ENCODE peak calls at places on chromosomes 1 and 21, in seven cellular contexts. One of them, this sample, is unnamed.

GRCh38 chr1:37476087-37476452 is 1.7 kb downstream of the ZC3H12A start:
- DNase-seq in NCI-H2081: no peak
- DNase-seq in H4: no peak
- DNase-seq in cardiac muscle cell: no peak
- DNase-seq in stimulated activated CD8-positive, alpha-beta memory T cell treated with anti-CD3 and anti-CD28 coated beads, Interleukin-7, amount 100 ng/mL, for 24 hours: no peak
- DNase-seq in ACHN: no peak
- DNase-seq in mesothelial cell of epicardium: no peak
- DNase-seq in this sample: no peak

GRCh38 chr1:200248541-200248940 is 161.3 kb downstream of the ZNF281 start:
- DNase-seq in H4: no peak
- DNase-seq in ACHN: no peak
- DNase-seq in cardiac muscle cell: no peak
- DNase-seq in NCI-H2081: no peak
- DNase-seq in mesothelial cell of epicardium: no peak
- DNase-seq in stimulated activated CD8-positive, alpha-beta memory T cell treated with anti-CD3 and anti-CD28 coated beads, Interleukin-7, amount 100 ng/mL, for 24 hours: no peak
- DNase-seq in this sample: no peak

GRCh38 chr1:182568647-182569284 is 20.3 kb downstream of the RNASEL start:
- DNase-seq in NCI-H2081: no peak
- DNase-seq in stimulated activated CD8-positive, alpha-beta memory T cell treated with anti-CD3 and anti-CD28 coated beads, Interleukin-7, amount 100 ng/mL, for 24 hours: no peak
- DNase-seq in ACHN: no peak
- DNase-seq in mesothelial cell of epicardium: no peak
- DNase-seq in cardiac muscle cell: no peak
- DNase-seq in H4: no peak
- DNase-seq in this sample: no peak

GRCh38 chr1:53086504-53087070 is 24.6 kb downstream of the PODN start:
- DNase-seq in stimulated activated CD8-positive, alpha-beta memory T cell treated with anti-CD3 and anti-CD28 coated beads, Interleukin-7, amount 100 ng/mL, for 24 hours: no peak
- DNase-seq in mesothelial cell of epicardium: no peak
- DNase-seq in ACHN: no peak
- DNase-seq in NCI-H2081: no peak
- DNase-seq in cardiac muscle cell: peak
- DNase-seq in H4: no peak
- DNase-seq in this sample: no peak

GRCh38 chr1:59936358-59936821 is 9.8 kb upstream of the CYP2J2 start:
- DNase-seq in ACHN: no peak
- DNase-seq in cardiac muscle cell: no peak
- DNase-seq in stimulated activated CD8-positive, alpha-beta memory T cell treated with anti-CD3 and anti-CD28 coated beads, Interleukin-7, amount 100 ng/mL, for 24 hours: no peak
- DNase-seq in mesothelial cell of epicardium: no peak
- DNase-seq in H4: no peak
- DNase-seq in NCI-H2081: no peak
- DNase-seq in this sample: no peak

GRCh38 chr1:79198841-79199240 is 192.3 kb upstream of the ADGRL4 start:
- DNase-seq in ACHN: no peak
- DNase-seq in mesothelial cell of epicardium: no peak
- DNase-seq in stimulated activated CD8-positive, alpha-beta memory T cell treated with anti-CD3 and anti-CD28 coated beads, Interleukin-7, amount 100 ng/mL, for 24 hours: no peak
- DNase-seq in cardiac muscle cell: no peak
- DNase-seq in H4: peak
- DNase-seq in NCI-H2081: no peak
- DNase-seq in this sample: no peak

GRCh38 chr1:199472025-199472424 is 555.5 kb upstream of the NR5A2 start:
- DNase-seq in H4: no peak
- DNase-seq in mesothelial cell of epicardium: no peak
- DNase-seq in stimulated activated CD8-positive, alpha-beta memory T cell treated with anti-CD3 and anti-CD28 coated beads, Interleukin-7, amount 100 ng/mL, for 24 hours: no peak
- DNase-seq in NCI-H2081: no peak
- DNase-seq in cardiac muscle cell: no peak
- DNase-seq in ACHN: no peak
- DNase-seq in this sample: no peak

GRCh38 chr1:12189328-12189682 is 22.5 kb downstream of the TNFRSF1B start:
- DNase-seq in stimulated activated CD8-positive, alpha-beta memory T cell treated with anti-CD3 and anti-CD28 coated beads, Interleukin-7, amount 100 ng/mL, for 24 hours: no peak
- DNase-seq in ACHN: no peak
- DNase-seq in mesothelial cell of epicardium: no peak
- DNase-seq in NCI-H2081: no peak
- DNase-seq in H4: no peak
- DNase-seq in cardiac muscle cell: no peak
- DNase-seq in this sample: no peak

GRCh38 chr1:56062625-56063024 is 516.7 kb downstream of the PLPP3 start:
- DNase-seq in mesothelial cell of epicardium: no peak
- DNase-seq in ACHN: no peak
- DNase-seq in cardiac muscle cell: no peak
- DNase-seq in H4: no peak
- DNase-seq in NCI-H2081: no peak
- DNase-seq in stimulated activated CD8-positive, alpha-beta memory T cell treated with anti-CD3 and anti-CD28 coated beads, Interleukin-7, amount 100 ng/mL, for 24 hours: no peak
- DNase-seq in this sample: no peak

GRCh38 chr21:37220433-37220980 is 46.6 kb downstream of the VPS26C start:
- DNase-seq in cardiac muscle cell: peak
- DNase-seq in H4: no peak
- DNase-seq in NCI-H2081: no peak
- DNase-seq in stimulated activated CD8-positive, alpha-beta memory T cell treated with anti-CD3 and anti-CD28 coated beads, Interleukin-7, amount 100 ng/mL, for 24 hours: peak
- DNase-seq in mesothelial cell of epicardium: no peak
- DNase-seq in ACHN: peak
- DNase-seq in this sample: peak

GRCh38 chr1:180932373-180932772 is 19.7 kb downstream of the KIAA1614 start:
- DNase-seq in H4: no peak
- DNase-seq in NCI-H2081: no peak
- DNase-seq in stimulated activated CD8-positive, alpha-beta memory T cell treated with anti-CD3 and anti-CD28 coated beads, Interleukin-7, amount 100 ng/mL, for 24 hours: no peak
- DNase-seq in cardiac muscle cell: no peak
- DNase-seq in ACHN: no peak
- DNase-seq in mesothelial cell of epicardium: no peak
- DNase-seq in this sample: no peak

GRCh38 chr1:42144336-42145189 is 8.6 kb upstream of the GUCA2B start:
- DNase-seq in H4: no peak
- DNase-seq in mesothelial cell of epicardium: no peak
- DNase-seq in NCI-H2081: no peak
- DNase-seq in stimulated activated CD8-positive, alpha-beta memory T cell treated with anti-CD3 and anti-CD28 coated beads, Interleukin-7, amount 100 ng/mL, for 24 hours: no peak
- DNase-seq in ACHN: no peak
- DNase-seq in cardiac muscle cell: no peak
- DNase-seq in this sample: no peak

GRCh38 chr21:38326899-38327298 is 70.1 kb downstream of the KCNJ15 start:
- DNase-seq in mesothelial cell of epicardium: no peak
- DNase-seq in cardiac muscle cell: no peak
- DNase-seq in stimulated activated CD8-positive, alpha-beta memory T cell treated with anti-CD3 and anti-CD28 coated beads, Interleukin-7, amount 100 ng/mL, for 24 hours: no peak
- DNase-seq in NCI-H2081: no peak
- DNase-seq in H4: no peak
- DNase-seq in ACHN: no peak
- DNase-seq in this sample: no peak

GRCh38 chr21:28442624-28443023 is 550.1 kb downstream of the LTN1 start:
- DNase-seq in NCI-H2081: no peak
- DNase-seq in ACHN: no peak
- DNase-seq in stimulated activated CD8-positive, alpha-beta memory T cell treated with anti-CD3 and anti-CD28 coated beads, Interleukin-7, amount 100 ng/mL, for 24 hours: no peak
- DNase-seq in cardiac muscle cell: no peak
- DNase-seq in H4: no peak
- DNase-seq in mesothelial cell of epicardium: no peak
- DNase-seq in this sample: no peak

GRCh38 chr1:94528271-94528670 is 13.3 kb downstream of the F3 start:
- DNase-seq in ACHN: no peak
- DNase-seq in H4: no peak
- DNase-seq in stimulated activated CD8-positive, alpha-beta memory T cell treated with anti-CD3 and anti-CD28 coated beads, Interleukin-7, amount 100 ng/mL, for 24 hours: no peak
- DNase-seq in cardiac muscle cell: no peak
- DNase-seq in mesothelial cell of epicardium: no peak
- DNase-seq in NCI-H2081: no peak
- DNase-seq in this sample: no peak

GRCh38 chr1:94600556-94600955 is 59.0 kb upstream of the F3 start:
- DNase-seq in mesothelial cell of epicardium: no peak
- DNase-seq in NCI-H2081: no peak
- DNase-seq in cardiac muscle cell: no peak
- DNase-seq in stimulated activated CD8-positive, alpha-beta memory T cell treated with anti-CD3 and anti-CD28 coated beads, Interleukin-7, amount 100 ng/mL, for 24 hours: no peak
- DNase-seq in H4: no peak
- DNase-seq in ACHN: no peak
- DNase-seq in this sample: no peak

GRCh38 chr1:44811714-44812151 is 3.4 kb downstream of the BTBD19 start:
- DNase-seq in H4: no peak
- DNase-seq in NCI-H2081: no peak
- DNase-seq in cardiac muscle cell: no peak
- DNase-seq in stimulated activated CD8-positive, alpha-beta memory T cell treated with anti-CD3 and anti-CD28 coated beads, Interleukin-7, amount 100 ng/mL, for 24 hours: no peak
- DNase-seq in ACHN: no peak
- DNase-seq in mesothelial cell of epicardium: no peak
- DNase-seq in this sample: peak

GRCh38 chr21:43278359-43278758 is 109.6 kb downstream of the CRYAA start:
- DNase-seq in NCI-H2081: no peak
- DNase-seq in ACHN: no peak
- DNase-seq in mesothelial cell of epicardium: no peak
- DNase-seq in cardiac muscle cell: no peak
- DNase-seq in H4: no peak
- DNase-seq in stimulated activated CD8-positive, alpha-beta memory T cell treated with anti-CD3 and anti-CD28 coated beads, Interleukin-7, amount 100 ng/mL, for 24 hours: no peak
- DNase-seq in this sample: no peak

GRCh38 chr1:245550702-245551008 is 395.9 kb downstream of the KIF26B start:
- DNase-seq in stimulated activated CD8-positive, alpha-beta memory T cell treated with anti-CD3 and anti-CD28 coated beads, Interleukin-7, amount 100 ng/mL, for 24 hours: no peak
- DNase-seq in cardiac muscle cell: no peak
- DNase-seq in NCI-H2081: no peak
- DNase-seq in ACHN: no peak
- DNase-seq in mesothelial cell of epicardium: no peak
- DNase-seq in H4: no peak
- DNase-seq in this sample: no peak

GRCh38 chr21:14617836-14618235 is 71.7 kb upstream of the SAMSN1 start:
- DNase-seq in cardiac muscle cell: no peak
- DNase-seq in H4: no peak
- DNase-seq in NCI-H2081: no peak
- DNase-seq in mesothelial cell of epicardium: no peak
- DNase-seq in stimulated activated CD8-positive, alpha-beta memory T cell treated with anti-CD3 and anti-CD28 coated beads, Interleukin-7, amount 100 ng/mL, for 24 hours: no peak
- DNase-seq in ACHN: no peak
- DNase-seq in this sample: no peak

GRCh38 chr1:223429821-223430220 is 36.6 kb downstream of the CCDC185 start:
- DNase-seq in ACHN: no peak
- DNase-seq in mesothelial cell of epicardium: no peak
- DNase-seq in NCI-H2081: no peak
- DNase-seq in H4: no peak
- DNase-seq in stimulated activated CD8-positive, alpha-beta memory T cell treated with anti-CD3 and anti-CD28 coated beads, Interleukin-7, amount 100 ng/mL, for 24 hours: no peak
- DNase-seq in cardiac muscle cell: no peak
- DNase-seq in this sample: no peak

GRCh38 chr1:23178931-23179330 is 10.3 kb upstream of the LUZP1 start:
- DNase-seq in NCI-H2081: no peak
- DNase-seq in mesothelial cell of epicardium: no peak
- DNase-seq in stimulated activated CD8-positive, alpha-beta memory T cell treated with anti-CD3 and anti-CD28 coated beads, Interleukin-7, amount 100 ng/mL, for 24 hours: no peak
- DNase-seq in H4: no peak
- DNase-seq in cardiac muscle cell: peak
- DNase-seq in ACHN: no peak
- DNase-seq in this sample: no peak

GRCh38 chr1:66876664-66877063 is 48.0 kb downstream of the DNAI4 start:
- DNase-seq in NCI-H2081: no peak
- DNase-seq in ACHN: no peak
- DNase-seq in stimulated activated CD8-positive, alpha-beta memory T cell treated with anti-CD3 and anti-CD28 coated beads, Interleukin-7, amount 100 ng/mL, for 24 hours: no peak
- DNase-seq in cardiac muscle cell: no peak
- DNase-seq in mesothelial cell of epicardium: no peak
- DNase-seq in H4: no peak
- DNase-seq in this sample: no peak

GRCh38 chr1:202742496-202742895 is 32.2 kb upstream of the SYT2 start:
- DNase-seq in stimulated activated CD8-positive, alpha-beta memory T cell treated with anti-CD3 and anti-CD28 coated beads, Interleukin-7, amount 100 ng/mL, for 24 hours: no peak
- DNase-seq in mesothelial cell of epicardium: no peak
- DNase-seq in cardiac muscle cell: no peak
- DNase-seq in ACHN: no peak
- DNase-seq in H4: no peak
- DNase-seq in NCI-H2081: no peak
- DNase-seq in this sample: no peak

GRCh38 chr1:241639653-241640148 is 468 bp downstream of the CHML start:
- DNase-seq in mesothelial cell of epicardium: peak
- DNase-seq in ACHN: peak
- DNase-seq in cardiac muscle cell: peak
- DNase-seq in NCI-H2081: peak
- DNase-seq in stimulated activated CD8-positive, alpha-beta memory T cell treated with anti-CD3 and anti-CD28 coated beads, Interleukin-7, amount 100 ng/mL, for 24 hours: no peak
- DNase-seq in H4: peak
- DNase-seq in this sample: no peak

GRCh38 chr1:196393742-196394141 is 214.5 kb downstream of the KCNT2 start:
- DNase-seq in NCI-H2081: no peak
- DNase-seq in cardiac muscle cell: no peak
- DNase-seq in H4: peak
- DNase-seq in ACHN: no peak
- DNase-seq in mesothelial cell of epicardium: no peak
- DNase-seq in stimulated activated CD8-positive, alpha-beta memory T cell treated with anti-CD3 and anti-CD28 coated beads, Interleukin-7, amount 100 ng/mL, for 24 hours: no peak
- DNase-seq in this sample: peak

GRCh38 chr21:32132911-32133310 is 145.9 kb downstream of the MIS18A start:
- DNase-seq in stimulated activated CD8-positive, alpha-beta memory T cell treated with anti-CD3 and anti-CD28 coated beads, Interleukin-7, amount 100 ng/mL, for 24 hours: no peak
- DNase-seq in mesothelial cell of epicardium: no peak
- DNase-seq in H4: peak
- DNase-seq in NCI-H2081: no peak
- DNase-seq in cardiac muscle cell: no peak
- DNase-seq in ACHN: no peak
- DNase-seq in this sample: no peak

GRCh38 chr1:22808186-22808845 is 97.7 kb downstream of the EPHB2 start:
- DNase-seq in H4: no peak
- DNase-seq in stimulated activated CD8-positive, alpha-beta memory T cell treated with anti-CD3 and anti-CD28 coated beads, Interleukin-7, amount 100 ng/mL, for 24 hours: no peak
- DNase-seq in NCI-H2081: no peak
- DNase-seq in ACHN: no peak
- DNase-seq in mesothelial cell of epicardium: no peak
- DNase-seq in cardiac muscle cell: no peak
- DNase-seq in this sample: peak

GRCh38 chr1:201383647-201384405 is 6.3 kb upstream of the TNNT2 start:
- DNase-seq in cardiac muscle cell: peak
- DNase-seq in stimulated activated CD8-positive, alpha-beta memory T cell treated with anti-CD3 and anti-CD28 coated beads, Interleukin-7, amount 100 ng/mL, for 24 hours: no peak
- DNase-seq in ACHN: peak
- DNase-seq in NCI-H2081: no peak
- DNase-seq in H4: peak
- DNase-seq in mesothelial cell of epicardium: no peak
- DNase-seq in this sample: peak

GRCh38 chr1:229585338-229585737 is 26.8 kb upstream of the ABCB10 start:
- DNase-seq in ACHN: no peak
- DNase-seq in NCI-H2081: no peak
- DNase-seq in H4: no peak
- DNase-seq in stimulated activated CD8-positive, alpha-beta memory T cell treated with anti-CD3 and anti-CD28 coated beads, Interleukin-7, amount 100 ng/mL, for 24 hours: no peak
- DNase-seq in cardiac muscle cell: no peak
- DNase-seq in mesothelial cell of epicardium: no peak
- DNase-seq in this sample: no peak

GRCh38 chr1:38191451-38191850 is 144.9 kb upstream of the POU3F1 start:
- DNase-seq in stimulated activated CD8-positive, alpha-beta memory T cell treated with anti-CD3 and anti-CD28 coated beads, Interleukin-7, amount 100 ng/mL, for 24 hours: no peak
- DNase-seq in H4: no peak
- DNase-seq in ACHN: no peak
- DNase-seq in cardiac muscle cell: no peak
- DNase-seq in NCI-H2081: no peak
- DNase-seq in mesothelial cell of epicardium: no peak
- DNase-seq in this sample: no peak

GRCh38 chr21:36207577-36208320 is 51.1 kb downstream of the DOP1B start:
- DNase-seq in NCI-H2081: no peak
- DNase-seq in mesothelial cell of epicardium: no peak
- DNase-seq in H4: peak
- DNase-seq in cardiac muscle cell: peak
- DNase-seq in ACHN: peak
- DNase-seq in stimulated activated CD8-positive, alpha-beta memory T cell treated with anti-CD3 and anti-CD28 coated beads, Interleukin-7, amount 100 ng/mL, for 24 hours: no peak
- DNase-seq in this sample: no peak

GRCh38 chr1:112298558-112298957 is 97.5 kb upstream of the CTTNBP2NL start:
- DNase-seq in stimulated activated CD8-positive, alpha-beta memory T cell treated with anti-CD3 and anti-CD28 coated beads, Interleukin-7, amount 100 ng/mL, for 24 hours: no peak
- DNase-seq in NCI-H2081: peak
- DNase-seq in ACHN: peak
- DNase-seq in H4: peak
- DNase-seq in cardiac muscle cell: peak
- DNase-seq in mesothelial cell of epicardium: no peak
- DNase-seq in this sample: peak

GRCh38 chr1:159916240-159917051 is 8.9 kb downstream of the TAGLN2 start:
- DNase-seq in stimulated activated CD8-positive, alpha-beta memory T cell treated with anti-CD3 and anti-CD28 coated beads, Interleukin-7, amount 100 ng/mL, for 24 hours: no peak
- DNase-seq in cardiac muscle cell: no peak
- DNase-seq in H4: peak
- DNase-seq in NCI-H2081: peak
- DNase-seq in mesothelial cell of epicardium: no peak
- DNase-seq in ACHN: peak
- DNase-seq in this sample: peak

GRCh38 chr1:16724718-16725438 is 15.4 kb upstream of the RNU1-4 start:
- DNase-seq in H4: peak
- DNase-seq in ACHN: no peak
- DNase-seq in NCI-H2081: no peak
- DNase-seq in cardiac muscle cell: no peak
- DNase-seq in mesothelial cell of epicardium: no peak
- DNase-seq in stimulated activated CD8-positive, alpha-beta memory T cell treated with anti-CD3 and anti-CD28 coated beads, Interleukin-7, amount 100 ng/mL, for 24 hours: no peak
- DNase-seq in this sample: no peak

GRCh38 chr1:23644555-23644866 is 47.1 kb upstream of the RPL11 start:
- DNase-seq in mesothelial cell of epicardium: no peak
- DNase-seq in H4: no peak
- DNase-seq in stimulated activated CD8-positive, alpha-beta memory T cell treated with anti-CD3 and anti-CD28 coated beads, Interleukin-7, amount 100 ng/mL, for 24 hours: no peak
- DNase-seq in NCI-H2081: no peak
- DNase-seq in ACHN: no peak
- DNase-seq in cardiac muscle cell: no peak
- DNase-seq in this sample: no peak

GRCh38 chr21:40841524-40842196 is 5.3 kb downstream of the DSCAM start:
- DNase-seq in mesothelial cell of epicardium: peak
- DNase-seq in stimulated activated CD8-positive, alpha-beta memory T cell treated with anti-CD3 and anti-CD28 coated beads, Interleukin-7, amount 100 ng/mL, for 24 hours: no peak
- DNase-seq in NCI-H2081: peak
- DNase-seq in H4: peak
- DNase-seq in ACHN: peak
- DNase-seq in cardiac muscle cell: peak
- DNase-seq in this sample: no peak

This sample was measured in GM04504.